ENCODE peak calls at places on chromosomes 12 and 14, in eight cellular contexts. D is stimulated activated CD4-positive, alpha-beta T cell treated with anti-CD3 and anti-CD28 coated beads, Interleukin-4, amount 100 ng/mL, for 24 hours; C is heart right ventricle; O is stomach; Z is NCI-H1105 treated with DMSO at 0.1 percent for 48 hours; I is KBM-7; V is NCI-H748 treated with DMSO at 0.1 percent for 48 hours; F is tibial artery. L is an unnamed sample.

GRCh38 chr14:68771631-68772030 is 21.2 kb downstream of the ZFP36L1 start:
- DNase-seq in D (no peak), C (peak), O (no peak), Z (no peak), I (peak), V (no peak), F (peak), L (no peak)

GRCh38 chr12:112782921-112783320 is 8.6 kb upstream of the RPH3A start:
- DNase-seq in D (no peak), C (no peak), O (no peak), Z (no peak), I (no peak), V (no peak), F (no peak), L (no peak)

GRCh38 chr12:89140141-89140540 is 212.2 kb downstream of the DUSP6 start:
- DNase-seq in D (no peak), C (no peak), O (no peak), Z (peak), I (no peak), V (no peak), F (no peak), L (no peak)

GRCh38 chr14:75991753-75992152 is 6.2 kb downstream of the IFT43 start:
- DNase-seq in D (no peak), C (no peak), O (no peak), Z (no peak), I (no peak), V (no peak), F (no peak), L (no peak)

GRCh38 chr14:74514471-74514932 is 20.9 kb downstream of the ISCA2 start:
- DNase-seq in D (no peak), C (no peak), O (no peak), Z (no peak), I (peak), V (no peak), F (peak), L (no peak)

GRCh38 chr12:7917392-7918267 is 18.4 kb downstream of the SLC2A3 start:
- DNase-seq in D (no peak), C (no peak), O (no peak), Z (no peak), I (no peak), V (no peak), F (no peak), L (no peak)

GRCh38 chr12:119711693-119712092 is 43.8 kb downstream of the PRKAB1 start:
- DNase-seq in D (no peak), C (no peak), O (no peak), Z (no peak), I (no peak), V (no peak), F (no peak), L (no peak)

GRCh38 chr12:132208153-132208823 is 64.0 kb downstream of the NOC4L start:
- DNase-seq in D (no peak), C (no peak), O (no peak), Z (no peak), I (no peak), V (no peak), F (no peak), L (no peak)